ENCODE peak calls at places on chromosomes 4 and X, in five cellular contexts. S is NCI-H345; Z is NCI-H748 treated with DMSO at 0.1 percent for 48 hours; V is iris pigment epithelial cell; A is CD8-positive, alpha-beta memory T cell. G is an unnamed sample.

GRCh38 chr4:112633477-112634235 is 3.1 kb downstream of the ZGRF1 start:
- DNase-seq in S (peak), Z (peak), V (peak), A (no peak), G (peak)

GRCh38 chr4:188042191-188042590 is 46.6 kb downstream of the ZFP42 start:
- DNase-seq in S (no peak), Z (no peak), V (no peak), A (no peak), G (no peak)

GRCh38 chr4:52840531-52841350 is 21.4 kb upstream of the RASL11B start:
- DNase-seq in S (no peak), Z (no peak), V (no peak), A (no peak), G (no peak)

GRCh38 chrX:21708116-21708515 is 49.8 kb downstream of the SMPX start:
- DNase-seq in S (no peak), Z (no peak), V (no peak), A (no peak), G (peak)

GRCh38 chr4:53916431-53916889 is 147.9 kb downstream of the CHIC2 start:
- DNase-seq in S (no peak), Z (no peak), V (peak), A (no peak), G (peak)

GRCh38 chr4:128660361-128660964 is 149.0 kb upstream of the JADE1 start:
- DNase-seq in S (no peak), Z (no peak), V (peak), A (no peak), G (peak)

GRCh38 chr4:173018446-173018845 is 150.2 kb upstream of the GALNT7 start:
- DNase-seq in S (no peak), Z (no peak), V (no peak), A (no peak), G (no peak)

GRCh38 chr4:129092636-129093172 is 635 bp downstream of the SCLT1 start:
- DNase-seq in S (no peak), Z (no peak), V (peak), A (no peak), G (peak)

GRCh38 chr4:169249214-169249973 is 21.4 kb downstream of the SH3RF1 start:
- DNase-seq in S (no peak), Z (no peak), V (peak), A (no peak), G (no peak)

GRCh38 chrX:20361890-20362262 is 95.2 kb upstream of the RPS6KA3 start:
- DNase-seq in S (peak), Z (no peak), V (peak), A (no peak), G (peak)

GRCh38 chr4:106312377-106312776 is 3.6 kb downstream of the TBCK start:
- DNase-seq in S (no peak), Z (no peak), V (no peak), A (no peak), G (no peak)

GRCh38 chr4:17580969-17581368 is 4.0 kb downstream of the LAP3 start:
- DNase-seq in S (no peak), Z (no peak), V (peak), A (no peak), G (no peak)

GRCh38 chrX:136868283-136869055 is 12.1 kb downstream of the RBMX start:
- DNase-seq in S (no peak), Z (no peak), V (no peak), A (no peak), G (no peak)

G was measured in MCF 10A.